ENCODE peak calls at places on chromosomes 7 and 10, in four cellular contexts. One of them, this sample, is unnamed.

GRCh38 chr10:86219271-86219670 is 147.3 kb downstream of the GRID1 start:
- DNase-seq in right lobe of liver: no peak
- DNase-seq in hepatocyte: no peak
- DNase-seq in HFF-Myc: no peak
- DNase-seq in this sample: no peak

GRCh38 chr7:66627151-66627681 is 1.5 kb upstream of the KCTD7 start:
- DNase-seq in HFF-Myc: no peak
- DNase-seq in hepatocyte: peak
- DNase-seq in right lobe of liver: no peak
- DNase-seq in this sample: no peak

GRCh38 chr7:156095908-156096539 is 283.8 kb upstream of the SHH start:
- DNase-seq in right lobe of liver: no peak
- DNase-seq in HFF-Myc: no peak
- DNase-seq in hepatocyte: no peak
- DNase-seq in this sample: peak

GRCh38 chr7:142569851-142570250 is 179.4 kb upstream of the PRSS1 start:
- DNase-seq in hepatocyte: no peak
- DNase-seq in right lobe of liver: no peak
- DNase-seq in HFF-Myc: no peak
- DNase-seq in this sample: no peak

GRCh38 chr10:122102146-122102866 is 113.3 kb downstream of the TACC2 start:
- DNase-seq in HFF-Myc: no peak
- DNase-seq in right lobe of liver: peak
- DNase-seq in hepatocyte: no peak
- DNase-seq in this sample: no peak

GRCh38 chr7:53015463-53015862 is 20.0 kb upstream of the POM121L12 start:
- DNase-seq in right lobe of liver: no peak
- DNase-seq in HFF-Myc: no peak
- DNase-seq in hepatocyte: no peak
- DNase-seq in this sample: no peak

GRCh38 chr10:34286136-34286739 is 528.9 kb downstream of the PARD3 start:
- DNase-seq in right lobe of liver: no peak
- DNase-seq in HFF-Myc: no peak
- DNase-seq in hepatocyte: no peak
- DNase-seq in this sample: no peak

GRCh38 chr7:33237034-33237433 is 107.7 kb downstream of the BBS9 start:
- DNase-seq in hepatocyte: no peak
- DNase-seq in right lobe of liver: no peak
- DNase-seq in HFF-Myc: no peak
- DNase-seq in this sample: no peak

GRCh38 chr7:34851431-34851830 is 185.9 kb downstream of the DPY19L1 start:
- DNase-seq in HFF-Myc: no peak
- DNase-seq in right lobe of liver: no peak
- DNase-seq in hepatocyte: no peak
- DNase-seq in this sample: no peak

GRCh38 chr7:112584290-112584689 is 103.5 kb downstream of the LSMEM1 start:
- DNase-seq in right lobe of liver: no peak
- DNase-seq in hepatocyte: no peak
- DNase-seq in HFF-Myc: no peak
- DNase-seq in this sample: no peak

GRCh38 chr10:74122060-74122459 is 28.6 kb downstream of the AP3M1 start:
- DNase-seq in HFF-Myc: no peak
- DNase-seq in right lobe of liver: no peak
- DNase-seq in hepatocyte: no peak
- DNase-seq in this sample: no peak

GRCh38 chr10:69972951-69973350 is 79.7 kb upstream of the MACROH2A2 start:
- DNase-seq in hepatocyte: no peak
- DNase-seq in right lobe of liver: no peak
- DNase-seq in HFF-Myc: peak
- DNase-seq in this sample: no peak

GRCh38 chr10:89092981-89093380 is 102.4 kb downstream of the FAS start:
- DNase-seq in HFF-Myc: no peak
- DNase-seq in right lobe of liver: no peak
- DNase-seq in hepatocyte: no peak
- DNase-seq in this sample: no peak

GRCh38 chr10:3033925-3034324 is 33.4 kb upstream of the PFKP start:
- DNase-seq in right lobe of liver: no peak
- DNase-seq in HFF-Myc: no peak
- DNase-seq in hepatocyte: no peak
- DNase-seq in this sample: no peak

GRCh38 chr7:138975343-138976104 is 5.7 kb downstream of the KIAA1549 start:
- DNase-seq in HFF-Myc: no peak
- DNase-seq in right lobe of liver: no peak
- DNase-seq in hepatocyte: no peak
- DNase-seq in this sample: no peak

GRCh38 chr10:60846173-60846572 is 67.9 kb downstream of the CDK1 start:
- DNase-seq in hepatocyte: no peak
- DNase-seq in HFF-Myc: peak
- DNase-seq in right lobe of liver: no peak
- DNase-seq in this sample: no peak

GRCh38 chr10:126905776-126906703 is 812 bp downstream of the DOCK1 start:
- DNase-seq in hepatocyte: peak
- DNase-seq in HFF-Myc: no peak
- DNase-seq in right lobe of liver: peak
- DNase-seq in this sample: peak

GRCh38 chr10:63522129-63522687 is 1.0 kb downstream of the REEP3 start:
- DNase-seq in right lobe of liver: no peak
- DNase-seq in HFF-Myc: no peak
- DNase-seq in hepatocyte: peak
- DNase-seq in this sample: no peak

GRCh38 chr7:155363146-155363539 is 65.5 kb downstream of the INSIG1 start:
- DNase-seq in right lobe of liver: peak
- DNase-seq in HFF-Myc: no peak
- DNase-seq in hepatocyte: no peak
- DNase-seq in this sample: peak

GRCh38 chr7:90210475-90210874 is 1.1 kb upstream of the STEAP2 start:
- DNase-seq in hepatocyte: no peak
- DNase-seq in HFF-Myc: no peak
- DNase-seq in right lobe of liver: no peak
- DNase-seq in this sample: no peak

GRCh38 chr7:105389090-105389650 is 449 bp upstream of the SRPK2 start:
- DNase-seq in HFF-Myc: no peak
- DNase-seq in right lobe of liver: peak
- DNase-seq in hepatocyte: peak
- DNase-seq in this sample: peak

GRCh38 chr7:15932318-15932717 is 245.8 kb upstream of the MEOX2 start:
- DNase-seq in hepatocyte: no peak
- DNase-seq in right lobe of liver: no peak
- DNase-seq in HFF-Myc: no peak
- DNase-seq in this sample: no peak

GRCh38 chr7:45075871-45076796 is 12.6 kb downstream of the NACAD start:
- DNase-seq in hepatocyte: no peak
- DNase-seq in right lobe of liver: no peak
- DNase-seq in HFF-Myc: no peak
- DNase-seq in this sample: no peak

GRCh38 chr10:87596351-87596750 is 63.3 kb upstream of the PAPSS2 start:
- DNase-seq in HFF-Myc: no peak
- DNase-seq in right lobe of liver: no peak
- DNase-seq in hepatocyte: no peak
- DNase-seq in this sample: no peak

GRCh38 chr7:36227223-36227622 is 74.2 kb downstream of the EEPD1 start:
- DNase-seq in right lobe of liver: no peak
- DNase-seq in hepatocyte: peak
- DNase-seq in HFF-Myc: peak
- DNase-seq in this sample: no peak

GRCh38 chr7:155699180-155699579 is 54.7 kb downstream of the RBM33 start:
- DNase-seq in hepatocyte: no peak
- DNase-seq in right lobe of liver: no peak
- DNase-seq in HFF-Myc: no peak
- DNase-seq in this sample: no peak

GRCh38 chr7:134866581-134866980 is 87.1 kb downstream of the CALD1 start:
- DNase-seq in hepatocyte: peak
- DNase-seq in HFF-Myc: no peak
- DNase-seq in right lobe of liver: no peak
- DNase-seq in this sample: no peak

GRCh38 chr10:99656199-99657064 is 2.9 kb upstream of the ENTPD7 start:
- DNase-seq in hepatocyte: no peak
- DNase-seq in HFF-Myc: no peak
- DNase-seq in right lobe of liver: no peak
- DNase-seq in this sample: no peak

GRCh38 chr7:85184599-85185354 is 2.1 kb downstream of the SEMA3D start:
- DNase-seq in right lobe of liver: no peak
- DNase-seq in hepatocyte: peak
- DNase-seq in HFF-Myc: peak
- DNase-seq in this sample: peak

DNA sequence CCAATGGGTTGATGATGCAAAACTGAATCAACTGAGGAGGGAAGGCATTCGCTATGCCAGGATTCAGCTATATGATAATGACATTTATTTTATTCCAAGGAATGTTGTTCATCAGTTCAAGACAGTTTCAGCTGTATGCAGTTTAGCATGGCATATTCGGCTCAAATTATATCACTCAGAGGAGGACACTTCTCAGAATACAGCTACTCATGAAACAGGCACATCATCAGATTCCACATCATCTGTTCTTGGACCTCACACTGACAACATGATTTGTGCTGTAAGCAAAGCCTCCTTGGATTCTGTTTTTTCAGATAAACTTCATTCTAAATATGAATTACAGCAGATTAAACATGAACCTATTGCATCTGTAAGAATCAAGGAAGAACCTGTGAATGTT is 19.7 kb downstream of the TMEM60 start:
- DNase-seq in right lobe of liver: no peak
- DNase-seq in HFF-Myc: no peak
- DNase-seq in hepatocyte: no peak
- DNase-seq in this sample: no peak
- H3K4me3 ChIP-seq in right lobe of liver: no peak
- H3K4me3 ChIP-seq in HFF-Myc: no peak
- H3K4me3 ChIP-seq in hepatocyte: no peak
- H3K4me3 ChIP-seq in this sample: no peak

DNA sequence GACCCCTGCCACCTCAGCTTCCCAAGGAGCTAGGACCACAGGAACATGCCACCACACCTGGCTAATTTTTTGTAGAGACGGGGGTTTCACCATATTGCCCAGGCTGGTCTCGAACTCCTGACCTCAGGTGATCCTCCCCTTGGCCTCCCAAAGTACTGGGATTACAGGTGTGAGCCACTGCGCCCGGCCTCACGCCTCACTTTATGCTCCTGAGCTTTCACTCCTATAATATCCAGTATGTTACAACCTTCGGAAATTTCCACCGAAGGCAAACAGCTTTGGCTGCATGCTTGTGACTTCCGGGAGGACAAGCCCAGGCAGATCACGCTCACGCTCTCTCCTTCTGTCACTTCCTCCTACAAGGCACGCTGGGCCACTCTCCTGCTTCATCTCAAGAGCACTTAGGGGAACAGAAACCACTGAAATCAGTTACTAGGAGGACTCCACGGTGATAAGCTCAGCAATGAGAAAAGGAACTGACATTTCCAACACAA is 4.4 kb upstream of the MAD1L1 start:
- DNase-seq in hepatocyte: no peak
- DNase-seq in right lobe of liver: no peak
- DNase-seq in HFF-Myc: no peak
- DNase-seq in this sample: peak
- H3K4me3 ChIP-seq in hepatocyte: no peak
- H3K4me3 ChIP-seq in right lobe of liver: no peak
- H3K4me3 ChIP-seq in HFF-Myc: no peak
- H3K4me3 ChIP-seq in this sample: no peak

DNA sequence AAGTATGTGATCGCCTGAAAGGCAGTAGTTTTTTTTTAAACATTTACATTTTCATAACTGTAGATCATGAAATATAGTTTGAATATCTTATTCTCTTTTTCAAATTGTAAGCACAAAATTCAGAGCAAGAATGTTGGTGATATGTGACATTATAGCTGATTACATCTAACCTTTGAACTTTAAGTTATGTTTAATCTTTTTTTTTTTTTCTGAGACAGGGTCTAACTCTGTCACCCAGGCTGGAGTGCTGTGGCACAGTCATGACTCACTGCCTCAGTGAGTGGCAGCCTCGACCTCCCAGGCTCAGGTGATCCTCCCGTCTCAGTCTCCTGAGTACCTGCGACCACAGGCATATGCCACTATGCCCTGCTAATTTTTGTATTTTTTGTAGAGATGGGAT is 278.7 kb upstream of the NEBL start:
- DNase-seq in hepatocyte: no peak
- DNase-seq in HFF-Myc: no peak
- DNase-seq in right lobe of liver: no peak
- DNase-seq in this sample: no peak
- H3K4me3 ChIP-seq in hepatocyte: no peak
- H3K4me3 ChIP-seq in HFF-Myc: no peak
- H3K4me3 ChIP-seq in right lobe of liver: no peak
- H3K4me3 ChIP-seq in this sample: no peak

DNA sequence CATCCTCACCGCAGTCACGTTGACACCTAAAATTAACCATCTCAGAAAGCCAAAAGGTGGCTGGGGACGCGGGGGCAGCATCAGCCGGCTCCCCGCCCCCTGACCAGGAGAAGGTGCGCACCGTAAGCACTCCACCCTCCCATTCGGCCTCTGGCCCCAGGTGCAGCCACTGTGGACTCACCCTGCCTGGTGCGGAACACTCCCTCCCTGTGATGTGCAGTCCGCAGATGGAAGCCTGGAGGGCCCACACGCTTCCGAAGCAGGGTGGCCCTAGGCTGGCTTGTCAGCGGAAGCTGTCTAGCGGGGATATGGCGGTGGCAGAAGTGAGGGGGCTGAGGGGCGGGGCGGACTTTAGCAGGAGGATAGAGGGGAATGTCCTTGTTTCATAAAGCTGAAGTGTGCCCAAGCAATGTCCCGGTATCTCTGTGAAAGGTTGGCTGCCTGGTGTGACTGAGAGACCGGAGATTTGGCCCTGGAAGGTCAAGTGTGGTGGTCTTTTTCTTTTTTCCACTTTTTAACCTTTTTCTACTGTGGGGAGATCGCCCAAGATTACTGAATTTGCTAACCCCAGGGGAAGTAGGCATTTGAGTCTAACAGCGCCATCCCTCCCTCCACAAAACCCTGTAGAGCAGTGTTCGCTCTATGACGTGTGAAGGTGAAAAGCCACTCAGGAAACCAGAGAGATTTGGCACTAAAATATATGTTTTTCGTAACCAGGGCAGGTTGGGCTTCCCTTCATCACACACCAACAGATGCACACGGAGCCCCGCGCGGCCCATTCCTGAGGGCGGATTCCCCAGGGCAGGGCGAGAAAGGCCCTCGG is 74.7 kb downstream of the CXCL12 start:
- DNase-seq in HFF-Myc: no peak
- DNase-seq in right lobe of liver: no peak
- DNase-seq in hepatocyte: no peak
- DNase-seq in this sample: no peak
- H3K4me3 ChIP-seq in HFF-Myc: no peak
- H3K4me3 ChIP-seq in right lobe of liver: no peak
- H3K4me3 ChIP-seq in hepatocyte: no peak
- H3K4me3 ChIP-seq in this sample: peak

This sample was measured in upper lobe of right lung.